ENCODE peak calls at places on chromosomes 6 and 20, in seven cellular contexts. K is neuronal stem cell, J is IMR-90, N is trophoblast cell, H is mesendoderm, T is H1, M is H9. A is an unnamed sample.

GRCh38 chr6:96837138-96837971 is at the start of gene GPR63:
- DNase-seq in N (peak; percentile 12), T (peak; percentile 86), M (peak; percentile 89), H (peak; percentile 96), K (peak; percentile 75), J (peak; percentile 52), A (peak; percentile 90)

GRCh38 chr6:36947570-36948351 is 6.8 kb upstream of the PI16 start:
- DNase-seq in N (no peak), T (no peak), K (no peak), J (peak; percentile 24), M (peak; percentile 28), H (no peak), A (no peak)

GRCh38 chr6:27568226-27568889 is 95.5 kb upstream of the ZNF184 start:
- DNase-seq in K (no peak), H (peak; percentile 96), J (no peak), M (peak; percentile 47), N (peak; percentile 68), T (no peak), A (no peak)

GRCh38 chr20:56348306-56348695 is 10.5 kb upstream of the FAM210B start:
- DNase-seq in J (no peak), T (no peak), H (peak; percentile 64), N (no peak), K (no peak), M (no peak), A (no peak)

GRCh38 chr6:129211626-129212025 is 328.7 kb downstream of the LAMA2 start:
- DNase-seq in N (no peak), K (no peak), T (no peak), J (no peak), H (no peak), M (no peak), A (no peak)

GRCh38 chr6:112979830-112980229 is 632.7 kb downstream of the RFPL4B start:
- DNase-seq in H (no peak), T (no peak), K (no peak), N (no peak), M (no peak), J (no peak), A (peak; percentile 32)

GRCh38 chr20:63056236-63057132 is 49.7 kb upstream of the BHLHE23 start:
- DNase-seq in J (no peak), H (peak; percentile 80), K (peak; percentile 69), N (peak; percentile 28), M (peak; percentile 77), T (peak; percentile 93), A (peak; percentile 30)

GRCh38 chr6:88050140-88050818 is 2.6 kb downstream of the SPACA1 start:
- DNase-seq in H (no peak), M (no peak), T (no peak), J (no peak), K (no peak), N (no peak), A (no peak)

GRCh38 chr6:116011520-116011919 is 49.2 kb downstream of the FRK start:
- DNase-seq in J (no peak), N (no peak), M (no peak), H (no peak), K (no peak), T (no peak), A (no peak)

GRCh38 chr6:107786709-107787588 is 37.2 kb downstream of the SCML4 start:
- DNase-seq in T (peak; percentile 26), J (no peak), N (no peak), M (no peak), K (no peak), H (no peak), A (no peak)

GRCh38 chr6:946546-946945 is 253.6 kb upstream of the EXOC2 start:
- DNase-seq in M (no peak), K (no peak), T (no peak), J (peak; percentile 36), N (no peak), H (no peak), A (no peak)

GRCh38 chr6:125945378-125946141 is 11.0 kb upstream of the HINT3 start:
- DNase-seq in K (no peak), J (peak; percentile 82), M (no peak), H (peak; percentile 83), N (peak; percentile 60), T (no peak), A (peak; percentile 69)

GRCh38 chr6:136415351-136416005 is 125.8 kb upstream of the BCLAF1 start:
- DNase-seq in K (no peak), J (peak; percentile 11), M (no peak), H (no peak), N (no peak), T (no peak), A (peak; percentile 48)

GRCh38 chr20:35443003-35443402 is 5.0 kb upstream of the GDF5 start:
- DNase-seq in M (no peak), N (no peak), K (no peak), J (peak; percentile 83), H (no peak), T (no peak), A (peak; percentile 29)

GRCh38 chr6:16688984-16689636 is 72.2 kb downstream of the ATXN1 start:
- DNase-seq in N (no peak), M (no peak), T (no peak), H (no peak), K (no peak), J (peak; percentile 93), A (peak; percentile 90)

GRCh38 chr6:2947424-2947823 is 23.9 kb downstream of the SERPINB6 start:
- DNase-seq in J (no peak), M (no peak), T (peak; percentile 30), N (no peak), K (no peak), H (no peak), A (no peak)

GRCh38 chr6:43738877-43739641 is 31.0 kb upstream of the VEGFA start:
- DNase-seq in H (no peak), N (no peak), T (no peak), J (no peak), K (no peak), M (peak; percentile 16), A (no peak)
- H3K4ac ChIP-seq in H (no peak overlapping the region), N (no peak overlapping the region), T (no peak overlapping the region), J (no peak overlapping the region), K (no peak overlapping the region), M (no peak overlapping the region), A (no peak overlapping the region)

GRCh38 chr20:38446441-38447209 is 11.5 kb upstream of the SNHG17 start:
- DNase-seq in J (peak; percentile 94), H (peak; percentile 95), N (peak; percentile 92), K (peak; percentile 83), M (peak; percentile 91), T (peak; percentile 97), A (peak; percentile 92)

GRCh38 chr20:38447931-38448675 is 13.0 kb upstream of the SNHG17 start:
- DNase-seq in N (no peak), M (no peak), K (no peak), T (no peak), H (peak; percentile 70), J (no peak), A (no peak)

GRCh38 chr20:38447251-38447661 is 12.1 kb upstream of the SNHG17 start:
- DNase-seq in N (no peak), T (no peak), J (no peak), M (no peak), H (no peak), K (no peak), A (no peak)

GRCh38 chr20:38445901-38446425 is 10.8 kb upstream of the SNHG17 start:
- DNase-seq in N (no peak), J (no peak), M (no peak), H (no peak), T (no peak), K (no peak), A (no peak)

GRCh38 chr20:38445402-38445801 is 10.3 kb upstream of the SNHG17 start:
- DNase-seq in J (no peak), N (no peak), M (no peak), T (no peak), K (no peak), H (no peak), A (peak; percentile 22)
- H3K4ac ChIP-seq in J (no peak overlapping the region), N (no peak overlapping the region), M (no peak overlapping the region), T (no peak overlapping the region), K (no peak overlapping the region), H (no peak overlapping the region), A (no peak overlapping the region)

GRCh38 chr6:111732390-111732789 is 126.7 kb upstream of the TRAF3IP2 start:
- DNase-seq in J (no peak), N (no peak), K (no peak), H (no peak), T (no peak), M (no peak), A (no peak)
- H3K4ac ChIP-seq in J (no peak overlapping the region), N (no peak overlapping the region), K (no peak overlapping the region), H (no peak overlapping the region), T (no peak overlapping the region), M (no peak overlapping the region), A (no peak overlapping the region)

GRCh38 chr6:167296293-167296690 is 5.2 kb downstream of the UNC93A start:
- DNase-seq in K (no peak), T (no peak), J (no peak), M (no peak), N (no peak), H (no peak), A (no peak)
- H3K4ac ChIP-seq in K (no peak overlapping the region), T (no peak overlapping the region), J (no peak overlapping the region), M (no peak overlapping the region), N (no peak overlapping the region), H (no peak overlapping the region), A (no peak overlapping the region)

GRCh38 chr6:41375598-41376151 is 40.3 kb downstream of the NCR2 start:
- DNase-seq in M (peak; percentile 49), J (no peak), H (peak; percentile 37), T (peak; percentile 60), N (no peak), K (no peak), A (no peak)

GRCh38 chr6:41374618-41375590 is 39.5 kb downstream of the NCR2 start:
- DNase-seq in N (no peak), J (no peak), M (peak; percentile 39), H (peak; percentile 63), K (no peak), T (peak; percentile 65), A (peak; percentile 6)

GRCh38 chr6:41376176-41376575 is 40.8 kb downstream of the NCR2 start:
- DNase-seq in N (no peak), H (no peak), K (no peak), J (no peak), M (no peak), T (no peak), A (no peak)

GRCh38 chr6:41377071-41377470 is 41.7 kb downstream of the NCR2 start:
- DNase-seq in K (no peak), N (no peak), H (no peak), M (no peak), T (no peak), J (no peak), A (no peak)

DNA sequence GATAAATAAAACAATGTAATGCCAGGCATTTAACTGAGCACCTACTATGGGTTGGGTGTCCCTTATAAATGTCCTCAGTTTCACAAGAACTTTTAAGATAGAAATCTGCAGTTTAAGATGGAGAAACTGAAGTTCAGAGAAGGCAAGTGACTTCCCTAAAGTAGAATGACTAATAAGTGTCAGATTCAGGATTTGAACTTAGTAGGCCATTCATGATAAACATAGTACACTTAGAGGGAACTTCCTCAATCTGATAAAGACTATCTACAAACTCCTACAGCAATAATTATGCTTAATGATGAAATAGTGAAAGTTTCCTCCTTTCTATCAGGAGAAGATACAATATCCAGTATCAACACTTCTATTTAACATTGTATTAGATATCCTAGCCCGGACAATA is 43.9 kb downstream of the NCR2 start:
- DNase-seq in H (no peak), M (no peak), T (no peak), K (no peak), N (no peak), J (no peak), A (no peak)
- H3K4ac ChIP-seq in H (no peak overlapping the region), M (no peak overlapping the region), T (no peak overlapping the region), K (no peak overlapping the region), N (no peak overlapping the region), J (no peak overlapping the region), A (no peak overlapping the region)